ENCODE peak calls at places on chromosomes 5 and 9, in five cellular contexts. One of them, this sample, is unnamed.

GRCh38 chr5:134460551-134460950 is 48.9 kb upstream of the CDKN2AIPNL start:
- DNase-seq in PC-3: no peak
- DNase-seq in GM23248: no peak
- DNase-seq in HCT116: no peak
- DNase-seq in T-helper 17 cell: no peak
- DNase-seq in this sample: no peak

GRCh38 chr9:14993061-14993800 is 83.0 kb upstream of the FREM1 start:
- DNase-seq in T-helper 17 cell: peak; percentile 51
- DNase-seq in HCT116: no peak
- DNase-seq in GM23248: peak; percentile 99
- DNase-seq in PC-3: no peak
- DNase-seq in this sample: peak; percentile 84

GRCh38 chr9:110842169-110842568 is 173.6 kb downstream of the MUSK start:
- DNase-seq in GM23248: no peak
- DNase-seq in T-helper 17 cell: no peak
- DNase-seq in PC-3: peak; percentile 53
- DNase-seq in HCT116: peak; percentile 40
- DNase-seq in this sample: no peak

GRCh38 chr5:44871401-44871800 is 62.7 kb downstream of the MRPS30 start:
- DNase-seq in HCT116: no peak
- DNase-seq in GM23248: no peak
- DNase-seq in PC-3: no peak
- DNase-seq in T-helper 17 cell: no peak
- DNase-seq in this sample: no peak

GRCh38 chr9:35659340-35659739 is 1.2 kb downstream of the CCDC107 start:
- DNase-seq in GM23248: peak; percentile 80
- DNase-seq in T-helper 17 cell: no peak
- DNase-seq in HCT116: no peak
- DNase-seq in PC-3: peak; percentile 84
- DNase-seq in this sample: no peak

GRCh38 chr5:153782589-153783238 is 256.0 kb downstream of the FAM114A2 start:
- DNase-seq in HCT116: no peak
- DNase-seq in PC-3: no peak
- DNase-seq in T-helper 17 cell: no peak
- DNase-seq in GM23248: peak; percentile 44
- DNase-seq in this sample: no peak

GRCh38 chr5:136622737-136623136 is 257.4 kb upstream of the TRPC7 start:
- DNase-seq in PC-3: peak; percentile 88
- DNase-seq in HCT116: no peak
- DNase-seq in GM23248: no peak
- DNase-seq in T-helper 17 cell: no peak
- DNase-seq in this sample: no peak

GRCh38 chr9:127280880-127281660 is 16.5 kb downstream of the GARNL3 start:
- DNase-seq in T-helper 17 cell: no peak
- DNase-seq in HCT116: no peak
- DNase-seq in GM23248: no peak
- DNase-seq in PC-3: no peak
- DNase-seq in this sample: no peak

GRCh38 chr9:16000826-16001225 is 448.0 kb downstream of the CCDC171 start:
- DNase-seq in GM23248: no peak
- DNase-seq in PC-3: no peak
- DNase-seq in T-helper 17 cell: no peak
- DNase-seq in HCT116: no peak
- DNase-seq in this sample: no peak

GRCh38 chr9:130844028-130844427 is 9.0 kb downstream of the ABL1 start:
- DNase-seq in T-helper 17 cell: no peak
- DNase-seq in PC-3: no peak
- DNase-seq in GM23248: no peak
- DNase-seq in HCT116: no peak
- DNase-seq in this sample: no peak

GRCh38 chr5:74179183-74179582 is 461.3 kb downstream of the ENC1 start:
- DNase-seq in GM23248: peak; percentile 85
- DNase-seq in PC-3: no peak
- DNase-seq in HCT116: no peak
- DNase-seq in T-helper 17 cell: no peak
- DNase-seq in this sample: peak; percentile 61

GRCh38 chr9:110996436-110997224 is 41.6 kb downstream of the LPAR1 start:
- DNase-seq in T-helper 17 cell: no peak
- DNase-seq in PC-3: no peak
- DNase-seq in GM23248: peak; percentile 77
- DNase-seq in HCT116: no peak
- DNase-seq in this sample: no peak

GRCh38 chr5:175230299-175230698 is 213.7 kb downstream of the DRD1 start:
- DNase-seq in GM23248: no peak
- DNase-seq in HCT116: no peak
- DNase-seq in T-helper 17 cell: no peak
- DNase-seq in PC-3: peak; percentile 30
- DNase-seq in this sample: no peak

GRCh38 chr5:91636351-91636750 is 253.2 kb upstream of the ARRDC3 start:
- DNase-seq in GM23248: no peak
- DNase-seq in PC-3: peak; percentile 17
- DNase-seq in T-helper 17 cell: no peak
- DNase-seq in HCT116: no peak
- DNase-seq in this sample: no peak

GRCh38 chr5:36692791-36693763 is 86.7 kb downstream of the SLC1A3 start:
- DNase-seq in PC-3: peak; percentile 83
- DNase-seq in T-helper 17 cell: no peak
- DNase-seq in HCT116: peak; percentile 51
- DNase-seq in GM23248: peak; percentile 86
- DNase-seq in this sample: peak; percentile 64

GRCh38 chr9:83665576-83666200 is 42.1 kb downstream of the UBQLN1 start:
- DNase-seq in PC-3: no peak
- DNase-seq in T-helper 17 cell: no peak
- DNase-seq in HCT116: no peak
- DNase-seq in GM23248: no peak
- DNase-seq in this sample: peak; percentile 83

GRCh38 chr5:157398310-157398709 is 61.7 kb upstream of the NIPAL4 start:
- DNase-seq in PC-3: no peak
- DNase-seq in T-helper 17 cell: no peak
- DNase-seq in HCT116: no peak
- DNase-seq in GM23248: no peak
- DNase-seq in this sample: no peak

GRCh38 chr9:83544002-83544698 is 5.9 kb upstream of the FRMD3 start:
- DNase-seq in T-helper 17 cell: no peak
- DNase-seq in GM23248: peak; percentile 89
- DNase-seq in HCT116: peak; percentile 42
- DNase-seq in PC-3: peak; percentile 75
- DNase-seq in this sample: peak; percentile 65

GRCh38 chr5:1975406-1975715 is 92.6 kb upstream of the IRX4 start:
- DNase-seq in GM23248: no peak
- DNase-seq in T-helper 17 cell: no peak
- DNase-seq in PC-3: no peak
- DNase-seq in HCT116: no peak
- DNase-seq in this sample: no peak

GRCh38 chr5:102722930-102723329 is 32.2 kb upstream of the PAM start:
- DNase-seq in GM23248: peak; percentile 74
- DNase-seq in PC-3: peak; percentile 75
- DNase-seq in T-helper 17 cell: no peak
- DNase-seq in HCT116: no peak
- DNase-seq in this sample: no peak

GRCh38 chr9:133738039-133738805 is at the start of gene SARDH:
- DNase-seq in GM23248: peak; percentile 50
- DNase-seq in T-helper 17 cell: no peak
- DNase-seq in HCT116: no peak
- DNase-seq in PC-3: peak; percentile 25
- DNase-seq in this sample: peak; percentile 44

GRCh38 chr9:112299514-112299913 is 33.9 kb downstream of the PTBP3 start:
- DNase-seq in T-helper 17 cell: no peak
- DNase-seq in HCT116: no peak
- DNase-seq in PC-3: peak; percentile 24
- DNase-seq in GM23248: peak; percentile 65
- DNase-seq in this sample: peak; percentile 76

GRCh38 chr5:60248900-60249299 is 355.4 kb upstream of the PDE4D start:
- DNase-seq in PC-3: no peak
- DNase-seq in HCT116: no peak
- DNase-seq in GM23248: no peak
- DNase-seq in T-helper 17 cell: no peak
- DNase-seq in this sample: no peak

GRCh38 chr5:4868140-4868735 is 271.9 kb upstream of the ADAMTS16 start:
- DNase-seq in GM23248: peak; percentile 65
- DNase-seq in T-helper 17 cell: no peak
- DNase-seq in HCT116: peak; percentile 37
- DNase-seq in PC-3: peak; percentile 75
- DNase-seq in this sample: no peak

GRCh38 chr9:127417130-127418036 is 6.8 kb upstream of the ZNF79 start:
- DNase-seq in HCT116: no peak
- DNase-seq in PC-3: peak; percentile 97
- DNase-seq in T-helper 17 cell: no peak
- DNase-seq in GM23248: peak; percentile 75
- DNase-seq in this sample: no peak

DNA sequence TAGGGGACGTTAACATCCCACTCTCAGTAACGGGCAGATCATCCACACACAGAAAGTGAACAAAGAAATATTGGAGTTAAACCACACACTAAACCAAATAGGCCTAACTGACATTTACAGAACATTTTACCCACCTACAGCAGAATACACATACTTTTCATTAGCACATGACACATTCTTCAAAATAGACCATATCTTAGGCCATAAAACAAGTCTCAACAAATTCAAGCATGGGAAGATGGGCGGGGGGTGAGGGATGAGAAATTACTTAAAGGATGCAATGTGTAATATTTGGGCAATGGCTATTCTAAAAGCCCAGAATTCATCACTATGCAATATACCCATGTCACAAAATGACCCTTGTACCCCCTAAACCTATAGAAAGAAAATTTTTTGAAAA is 226.2 kb downstream of the ATPSCKMT start:
- DNase-seq in PC-3: no peak
- DNase-seq in HCT116: no peak
- DNase-seq in GM23248: no peak
- DNase-seq in T-helper 17 cell: no peak
- DNase-seq in this sample: no peak
- H3K9me3 ChIP-seq in PC-3: peaks cover 4% of the 10 kb centered on the region
- H3K9me3 ChIP-seq in HCT116: no peaks in the 10 kb centered on the region
- H3K9me3 ChIP-seq in GM23248: no peaks in the 10 kb centered on the region
- H3K9me3 ChIP-seq in T-helper 17 cell: no peaks in the 10 kb centered on the region
- H3K9me3 ChIP-seq in this sample: no peaks in the 10 kb centered on the region

GRCh38 chr9:118271936-118272335 is 567.7 kb downstream of the TLR4 start:
- DNase-seq in PC-3: peak; percentile 17
- DNase-seq in HCT116: no peak
- DNase-seq in GM23248: no peak
- DNase-seq in T-helper 17 cell: no peak
- DNase-seq in this sample: no peak
- H3K9me3 ChIP-seq in PC-3: no peaks in the 10 kb centered on the region
- H3K9me3 ChIP-seq in HCT116: peaks cover 16% of the 10 kb centered on the region
- H3K9me3 ChIP-seq in GM23248: no peaks in the 10 kb centered on the region
- H3K9me3 ChIP-seq in T-helper 17 cell: no peaks in the 10 kb centered on the region
- H3K9me3 ChIP-seq in this sample: no peaks in the 10 kb centered on the region

GRCh38 chr5:141298376-141298775 is 5.5 kb downstream of the SLC25A2 start:
- DNase-seq in GM23248: no peak
- DNase-seq in HCT116: no peak
- DNase-seq in PC-3: no peak
- DNase-seq in T-helper 17 cell: no peak
- DNase-seq in this sample: no peak

GRCh38 chr5:141306630-141307029 is 2.8 kb upstream of the SLC25A2 start:
- DNase-seq in PC-3: no peak
- DNase-seq in HCT116: no peak
- DNase-seq in GM23248: no peak
- DNase-seq in T-helper 17 cell: no peak
- DNase-seq in this sample: no peak

GRCh38 chr5:141303756-141304155 is at the start of gene SLC25A2:
- DNase-seq in HCT116: no peak
- DNase-seq in GM23248: no peak
- DNase-seq in T-helper 17 cell: no peak
- DNase-seq in PC-3: no peak
- DNase-seq in this sample: no peak
- H3K9me3 ChIP-seq in HCT116: peaks cover 11% of the 10 kb centered on the region
- H3K9me3 ChIP-seq in GM23248: no peaks in the 10 kb centered on the region
- H3K9me3 ChIP-seq in T-helper 17 cell: peaks cover 18% of the 10 kb centered on the region
- H3K9me3 ChIP-seq in PC-3: no peaks in the 10 kb centered on the region
- H3K9me3 ChIP-seq in this sample: no peaks in the 10 kb centered on the region

GRCh38 chr5:109945723-109946480 is 256.2 kb downstream of the MAN2A1 start:
- DNase-seq in PC-3: peak; percentile 22
- DNase-seq in HCT116: no peak
- DNase-seq in GM23248: no peak
- DNase-seq in T-helper 17 cell: no peak
- DNase-seq in this sample: no peak

GRCh38 chr5:109942646-109943045 is 252.9 kb downstream of the MAN2A1 start:
- DNase-seq in PC-3: peak; percentile 54
- DNase-seq in HCT116: no peak
- DNase-seq in T-helper 17 cell: no peak
- DNase-seq in GM23248: no peak
- DNase-seq in this sample: no peak

GRCh38 chr5:109945097-109945678 is 255.5 kb downstream of the MAN2A1 start:
- DNase-seq in GM23248: no peak
- DNase-seq in HCT116: no peak
- DNase-seq in PC-3: no peak
- DNase-seq in T-helper 17 cell: no peak
- DNase-seq in this sample: no peak

GRCh38 chr5:109943701-109944235 is 254.0 kb downstream of the MAN2A1 start:
- DNase-seq in T-helper 17 cell: no peak
- DNase-seq in GM23248: no peak
- DNase-seq in PC-3: no peak
- DNase-seq in HCT116: no peak
- DNase-seq in this sample: no peak

DNA sequence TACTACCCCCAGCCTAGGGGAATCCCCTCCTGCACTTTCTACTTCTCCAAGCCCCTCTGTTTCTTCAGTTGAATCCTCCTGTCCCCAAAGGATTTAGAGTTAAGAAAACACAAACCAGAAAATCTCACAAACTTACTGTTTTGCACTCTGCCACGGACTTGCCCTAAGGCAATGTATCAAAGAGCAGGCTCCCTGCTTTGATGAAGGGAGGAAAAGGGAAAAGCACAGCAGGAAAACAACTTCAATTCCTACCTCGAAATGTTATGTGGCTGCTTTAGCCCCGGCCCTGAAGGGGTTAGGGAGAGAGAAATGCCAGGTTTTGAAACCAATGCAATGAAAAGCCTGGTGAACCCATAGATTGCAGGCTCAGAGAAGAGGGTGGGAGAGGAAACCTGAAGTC is 254.7 kb downstream of the MAN2A1 start:
- DNase-seq in PC-3: peak; percentile 14
- DNase-seq in T-helper 17 cell: no peak
- DNase-seq in GM23248: no peak
- DNase-seq in HCT116: no peak
- DNase-seq in this sample: no peak
- H3K9me3 ChIP-seq in PC-3: no peaks in the 10 kb centered on the region
- H3K9me3 ChIP-seq in T-helper 17 cell: no peaks in the 10 kb centered on the region
- H3K9me3 ChIP-seq in GM23248: no peaks in the 10 kb centered on the region
- H3K9me3 ChIP-seq in HCT116: no peaks in the 10 kb centered on the region
- H3K9me3 ChIP-seq in this sample: no peaks in the 10 kb centered on the region

DNA sequence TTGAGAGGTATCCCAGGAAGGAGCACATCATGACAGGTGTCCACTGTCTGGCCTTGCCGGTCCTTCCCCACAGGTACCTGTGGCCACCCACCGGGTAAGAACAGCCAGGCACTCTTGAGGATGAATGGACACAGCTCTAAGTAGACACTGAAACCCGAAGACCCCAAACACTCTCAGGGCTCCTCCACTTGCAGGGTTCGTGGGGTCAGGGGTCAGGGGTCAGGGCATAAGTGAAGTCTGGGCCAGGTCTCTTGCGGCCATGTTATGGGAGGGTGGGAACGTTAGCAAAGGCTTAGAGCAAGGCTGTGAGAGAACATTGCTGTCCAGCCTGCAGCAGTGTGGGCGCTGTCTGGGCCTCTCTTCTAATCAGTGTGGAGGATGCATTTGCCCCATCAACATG is 40.0 kb downstream of the MAPK9 start:
- DNase-seq in GM23248: no peak
- DNase-seq in HCT116: no peak
- DNase-seq in T-helper 17 cell: no peak
- DNase-seq in PC-3: no peak
- DNase-seq in this sample: no peak
- H3K9me3 ChIP-seq in GM23248: no peaks in the 10 kb centered on the region
- H3K9me3 ChIP-seq in HCT116: peaks cover 41% of the 10 kb centered on the region
- H3K9me3 ChIP-seq in T-helper 17 cell: peaks cover 21% of the 10 kb centered on the region
- H3K9me3 ChIP-seq in PC-3: peaks cover 24% of the 10 kb centered on the region
- H3K9me3 ChIP-seq in this sample: peaks cover 2% of the 10 kb centered on the region

This sample was measured in endothelial cell of umbilical vein.